ENCODE peak calls at places on chromosomes 7 and 10, in seven cellular contexts. V is CD8-positive, alpha-beta T cell; X is HTR-8/SVneo; Y is activated CD4-positive, alpha-beta T cell treated with anti-CD3 and anti-CD28 coated beads, Interleukin-2, amount 10 ng/mL, durations not matched to agents 7 days and 5 days; E is Caki2; L is LHCN-M2; A is AG20443. K is an unnamed sample.

GRCh38 chr7:134186801-134187200 is 59.7 kb downstream of the LRGUK start:
- DNase-seq in L (peak; percentile 64), V (no peak), E (no peak), X (no peak), A (no peak), Y (no peak), K (no peak)

GRCh38 chr10:105837951-105838350 is 1196.9 kb downstream of the SORCS3 start:
- DNase-seq in L (no peak), X (no peak), V (no peak), E (peak; percentile 5), Y (peak; percentile 13), A (no peak), K (peak; percentile 53)

GRCh38 chr7:90825779-90826178 is 229.7 kb downstream of the CDK14 start:
- DNase-seq in X (no peak), E (no peak), A (peak; percentile 52), L (peak; percentile 71), Y (no peak), V (no peak), K (no peak)

GRCh38 chr7:123625254-123625653 is 23.6 kb downstream of the ASB15 start:
- DNase-seq in X (no peak), V (no peak), Y (no peak), L (no peak), E (no peak), A (no peak), K (no peak)

GRCh38 chr10:3425713-3426112 is 253.1 kb upstream of the PITRM1 start:
- DNase-seq in L (no peak), Y (no peak), A (no peak), X (no peak), E (no peak), V (no peak), K (no peak)

GRCh38 chr10:6187278-6187677 is 15.5 kb upstream of the PFKFB3 start:
- DNase-seq in A (no peak), L (peak; percentile 84), E (no peak), Y (no peak), X (no peak), V (no peak), K (no peak)

GRCh38 chr10:114239994-114240345 is 916 bp downstream of the VWA2 start:
- DNase-seq in L (no peak), A (no peak), Y (no peak), X (no peak), E (no peak), V (no peak), K (no peak)

GRCh38 chr10:31947144-31947926 is 18.7 kb upstream of the ARHGAP12 start:
- DNase-seq in E (peak; percentile 56), Y (no peak), L (peak; percentile 90), V (no peak), A (peak; percentile 82), X (peak; percentile 82), K (no peak)

GRCh38 chr10:8311526-8312070 is 257.1 kb downstream of the GATA3 start:
- DNase-seq in Y (no peak), L (no peak), A (no peak), V (no peak), X (no peak), E (peak; percentile 96), K (no peak)

GRCh38 chr10:44517635-44518034 is 132.7 kb upstream of the CXCL12 start:
- DNase-seq in Y (no peak), V (no peak), X (no peak), A (peak; percentile 21), L (no peak), E (no peak), K (peak; percentile 12)

GRCh38 chr7:6615853-6616555 is 594 bp downstream of the ZNF853 start:
- DNase-seq in Y (no peak), E (no peak), A (no peak), L (no peak), V (no peak), X (no peak), K (no peak)

GRCh38 chr10:80553436-80553835 is 15.7 kb downstream of the SH2D4B start:
- DNase-seq in Y (no peak), E (no peak), V (no peak), L (no peak), X (no peak), A (no peak), K (no peak)

GRCh38 chr7:20777377-20778062 is 9.2 kb downstream of the SP8 start:
- DNase-seq in L (no peak), E (peak; percentile 63), V (no peak), A (peak; percentile 28), Y (no peak), X (no peak), K (no peak)

GRCh38 chr7:4103352-4104091 is 578.6 kb upstream of the FOXK1 start:
- DNase-seq in V (no peak), X (peak; percentile 94), L (peak; percentile 7), Y (no peak), A (no peak), E (no peak), K (no peak)

GRCh38 chr10:100826983-100827818 is 81.8 kb downstream of the PAX2 start:
- DNase-seq in Y (no peak), L (no peak), X (peak; percentile 37), V (no peak), E (no peak), A (peak; percentile 42), K (no peak)

GRCh38 chr7:74226633-74227032 is 16.8 kb downstream of the LAT2 start:
- DNase-seq in E (no peak), A (peak; percentile 2), L (no peak), V (no peak), Y (no peak), X (no peak), K (no peak)

GRCh38 chr10:69092959-69093850 is 5.3 kb downstream of the SRGN start:
- DNase-seq in V (peak; percentile 67), Y (peak; percentile 94), E (peak; percentile 70), L (peak; percentile 84), X (peak; percentile 74), A (peak; percentile 70), K (peak; percentile 92)

GRCh38 chr10:12868229-12868628 is 133.3 kb downstream of the CCDC3 start:
- DNase-seq in A (no peak), E (no peak), L (no peak), V (no peak), Y (no peak), X (no peak), K (no peak)

GRCh38 chr7:376306-376969 is 86.5 kb downstream of the FOXL3 start:
- DNase-seq in A (no peak), X (no peak), E (no peak), V (no peak), L (no peak), Y (no peak), K (no peak)

GRCh38 chr7:151035024-151035717 is 6.9 kb downstream of the ABCB8 start:
- DNase-seq in Y (no peak), V (no peak), X (no peak), E (no peak), A (no peak), L (no peak), K (no peak)

GRCh38 chr10:51877636-51878035 is 178.2 kb upstream of the CSTF2T start:
- DNase-seq in X (no peak), Y (no peak), V (no peak), E (no peak), A (no peak), L (no peak), K (no peak)

GRCh38 chr7:139543801-139544603 is 20.5 kb downstream of the CLEC2L start:
- DNase-seq in X (no peak), V (no peak), A (no peak), E (no peak), Y (no peak), L (no peak), K (no peak)

GRCh38 chr10:101143354-101143648 is 12.2 kb downstream of the TLX1 start:
- DNase-seq in A (no peak), Y (no peak), V (no peak), X (no peak), L (peak; percentile 36), E (no peak), K (no peak)

GRCh38 chr7:129454249-129454551 is 20.0 kb downstream of the STRIP2 start:
- DNase-seq in X (no peak), V (no peak), Y (no peak), L (no peak), E (no peak), A (no peak), K (no peak)

GRCh38 chr7:11192506-11192905 is 218.8 kb downstream of the PHF14 start:
- DNase-seq in L (peak; percentile 80), A (peak; percentile 55), X (no peak), V (no peak), Y (no peak), E (no peak), K (no peak)

GRCh38 chr10:119401671-119402395 is 140.7 kb downstream of the RGS10 start:
- DNase-seq in X (peak; percentile 70), Y (no peak), L (peak; percentile 86), E (peak; percentile 77), V (no peak), A (peak; percentile 98), K (no peak)

GRCh38 chr7:66504131-66504530 is 124.5 kb upstream of the KCTD7 start:
- DNase-seq in E (no peak), Y (no peak), A (no peak), L (no peak), V (no peak), X (no peak), K (no peak)

GRCh38 chr10:62016477-62017140 is 115.1 kb downstream of the ARID5B start:
- DNase-seq in V (no peak), A (no peak), E (no peak), L (no peak), Y (no peak), X (no peak), K (no peak)

GRCh38 chr7:46558482-46559193 is 637.6 kb upstream of the IGFBP3 start:
- DNase-seq in Y (no peak), V (no peak), A (peak; percentile 53), X (no peak), E (peak; percentile 91), L (peak; percentile 50), K (no peak)

GRCh38 chr7:99374121-99375064 is at the start of gene ARPC1B:
- DNase-seq in Y (peak; percentile 85), L (peak; percentile 70), X (peak; percentile 72), A (peak; percentile 97), V (peak; percentile 80), E (peak; percentile 65), K (peak; percentile 53)

GRCh38 chr10:78556700-78557432 is 511.9 kb upstream of the ZMIZ1 start:
- DNase-seq in X (no peak), L (no peak), Y (no peak), E (no peak), A (no peak), V (no peak), K (no peak)

GRCh38 chr7:54944179-54944578 is 74.6 kb upstream of the EGFR start:
- DNase-seq in Y (no peak), V (no peak), E (no peak), L (peak; percentile 85), A (no peak), X (no peak), K (no peak)

GRCh38 chr10:106515206-106515790 is 649.2 kb downstream of the SORCS1 start:
- DNase-seq in E (peak; percentile 62), L (no peak), Y (no peak), V (no peak), A (no peak), X (no peak), K (no peak)